ENCODE peak calls at places on chromosomes 12 and 14, in ten cellular contexts. L is naive thymus-derived CD4-positive, alpha-beta T cell; I is SJSA1; Q is neural progenitor cell; M is hepatocyte; N is ovary; D is testis; J is sigmoid colon; K is mesendoderm; O is tibial nerve. E is an unnamed sample.

GRCh38 chr12:3035171-3035570 is 42.0 kb upstream of the TSPAN9 start:
- DNase-seq in I (no peak), K (no peak), N (no peak), O (no peak), L (no peak), J (no peak), D (no peak), M (no peak), Q (no peak), E (no peak)

GRCh38 chr12:545835-546234 is 86.1 kb downstream of the B4GALNT3 start:
- DNase-seq in M (no peak), I (no peak), Q (no peak), D (no peak), J (no peak), K (no peak), N (no peak), O (no peak), L (no peak), E (no peak)

GRCh38 chr12:68749861-68750260 is 3.9 kb downstream of the SLC35E3 start:
- DNase-seq in N (no peak), D (no peak), I (no peak), L (no peak), O (no peak), Q (no peak), M (no peak), K (no peak), J (no peak), E (no peak)

GRCh38 chr12:91327136-91327535 is 144.5 kb upstream of the DCN start:
- DNase-seq in Q (no peak), N (no peak), O (no peak), J (no peak), L (no peak), M (no peak), D (no peak), K (no peak), I (no peak), E (no peak)

GRCh38 chr14:63204407-63205280 is at the start of gene RHOJ:
- DNase-seq in K (peak; percentile 57), J (peak; percentile 66), M (peak; percentile 41), Q (peak; percentile 83), L (no peak), I (no peak), O (peak; percentile 15), N (peak; percentile 59), D (peak; percentile 43), E (no peak)

GRCh38 chr14:104437703-104438102 is 141.9 kb upstream of the C14orf180 start:
- DNase-seq in Q (no peak), O (no peak), K (no peak), I (no peak), M (no peak), J (no peak), N (no peak), L (no peak), D (no peak), E (no peak)

GRCh38 chr14:92663049-92663448 is 85.4 kb downstream of the LGMN start:
- DNase-seq in K (no peak), Q (no peak), D (no peak), I (no peak), J (no peak), M (no peak), N (no peak), O (no peak), L (no peak), E (no peak)

GRCh38 chr12:81206425-81206824 is 128.5 kb downstream of the ACSS3 start:
- DNase-seq in J (no peak), N (no peak), O (no peak), I (no peak), L (no peak), K (peak; percentile 12), D (no peak), Q (peak; percentile 20), M (no peak), E (no peak)

GRCh38 chr12:65741662-65742480 is 82.4 kb upstream of the HMGA2 start:
- DNase-seq in K (peak; percentile 89), Q (peak; percentile 70), J (no peak), N (peak; percentile 50), O (no peak), M (peak; percentile 59), L (peak; percentile 30), D (no peak), I (peak; percentile 100), E (no peak)

GRCh38 chr12:10235761-10236631 is 23.3 kb downstream of the GABARAPL1 start:
- DNase-seq in K (peak; percentile 65), O (no peak), N (peak; percentile 52), I (peak; percentile 35), J (no peak), D (peak; percentile 48), Q (peak; percentile 58), L (no peak), M (peak; percentile 59), E (peak; percentile 19)

GRCh38 chr12:111034911-111035577 is 114.7 kb upstream of the MYL2 start:
- DNase-seq in I (no peak), O (no peak), N (no peak), Q (peak; percentile 13), D (no peak), M (no peak), J (no peak), L (no peak), K (peak; percentile 81), E (no peak)

GRCh38 chr12:132953771-132954170 is 2.3 kb downstream of the ZNF605 start:
- DNase-seq in M (no peak), J (no peak), N (no peak), Q (no peak), D (no peak), O (no peak), L (no peak), K (no peak), I (peak; percentile 55), E (no peak)

GRCh38 chr14:36346052-36346451 is 25.6 kb upstream of the MBIP start:
- DNase-seq in J (no peak), O (no peak), I (no peak), Q (no peak), D (no peak), L (no peak), K (no peak), N (no peak), M (no peak), E (no peak)

GRCh38 chr12:9883175-9883574 is 1.9 kb downstream of the KLRF2 start:
- DNase-seq in K (no peak), D (no peak), J (no peak), N (no peak), L (no peak), M (no peak), I (no peak), O (no peak), Q (no peak), E (no peak)

GRCh38 chr14:39383026-39383626 is 49.1 kb downstream of the FBXO33 start:
- DNase-seq in D (no peak), Q (no peak), M (no peak), N (no peak), J (no peak), K (no peak), I (no peak), O (no peak), L (no peak), E (no peak)

GRCh38 chr12:96257550-96258392 is 63.6 kb downstream of the ELK3 start:
- DNase-seq in K (no peak), D (no peak), J (no peak), M (no peak), L (no peak), N (no peak), Q (no peak), I (no peak), O (no peak), E (no peak)

GRCh38 chr12:41018010-41018409 is 170.1 kb upstream of the PDZRN4 start:
- DNase-seq in O (no peak), K (no peak), I (no peak), L (no peak), Q (no peak), N (no peak), D (no peak), J (no peak), M (no peak), E (no peak)

GRCh38 chr12:3231399-3231876 is 154.3 kb downstream of the TSPAN9 start:
- DNase-seq in K (peak; percentile 29), O (no peak), L (no peak), N (peak; percentile 63), J (no peak), Q (peak; percentile 73), I (no peak), D (no peak), M (no peak), E (no peak)

GRCh38 chr12:67111182-67111581 is 158.0 kb upstream of the CAND1 start:
- DNase-seq in Q (peak; percentile 40), N (no peak), J (no peak), I (no peak), O (no peak), D (no peak), L (no peak), K (no peak), M (no peak), E (no peak)

GRCh38 chr12:67116134-67116533 is 153.0 kb upstream of the CAND1 start:
- DNase-seq in K (no peak), I (no peak), Q (no peak), L (no peak), M (no peak), J (no peak), O (no peak), D (no peak), N (no peak), E (no peak)
- H3K27me3 ChIP-seq in K (no peaks in the 10 kb centered on the region), I (no peaks in the 10 kb centered on the region), Q (no peaks in the 10 kb centered on the region), L (no peaks in the 10 kb centered on the region), M (no peaks in the 10 kb centered on the region), J (no peaks in the 10 kb centered on the region), O (no peaks in the 10 kb centered on the region), D (no peaks in the 10 kb centered on the region), N (no peaks in the 10 kb centered on the region), E (no peaks in the 10 kb centered on the region)

GRCh38 chr12:128338344-128338743 is 71.4 kb downstream of the TMEM132C start:
- DNase-seq in N (no peak), M (peak; percentile 26), Q (peak; percentile 53), D (peak; percentile 39), J (no peak), L (no peak), I (no peak), K (peak; percentile 29), O (no peak), E (no peak)
- H3K4me3 ChIP-seq in N (no peak overlapping the region), M (no peak overlapping the region), Q (peak overlapping the region; percentile 25), D (no peak overlapping the region), J (no peak overlapping the region), L (no peak overlapping the region), I (no peak overlapping the region), K (no peak overlapping the region), O (no peak overlapping the region), E (no peak overlapping the region)

GRCh38 chr14:99522457-99522891 is 41.3 kb downstream of the CCNK start:
- DNase-seq in I (peak; percentile 64), Q (peak; percentile 56), D (no peak), K (peak; percentile 47), J (peak; percentile 85), M (peak; percentile 81), L (no peak), N (peak; percentile 72), O (no peak), E (no peak)
- H3K4me1 ChIP-seq in I (peaks cover 47% of the 10 kb centered on the region), Q (peaks cover 48% of the 10 kb centered on the region), D (peaks cover 22% of the 10 kb centered on the region), K (peaks cover 9% of the 10 kb centered on the region), J (peaks cover 76% of the 10 kb centered on the region), M (peaks cover 36% of the 10 kb centered on the region), L (peaks cover 23% of the 10 kb centered on the region), N (peaks cover 20% of the 10 kb centered on the region), O (peaks cover 41% of the 10 kb centered on the region), E (peaks cover 16% of the 10 kb centered on the region)

GRCh38 chr12:54044425-54045093 is 9.1 kb upstream of the HOXC4 start:
- DNase-seq in D (no peak), L (no peak), N (no peak), K (no peak), J (no peak), M (no peak), I (no peak), Q (no peak), O (no peak), E (no peak)
- H3K27me3 ChIP-seq in D (no peaks in the 10 kb centered on the region), L (peaks cover 43% of the 10 kb centered on the region), N (no peaks in the 10 kb centered on the region), K (peaks cover 87% of the 10 kb centered on the region), J (peaks cover 99% of the 10 kb centered on the region), M (peaks cover 92% of the 10 kb centered on the region), I (no peaks in the 10 kb centered on the region), Q (peaks cover 100% of the 10 kb centered on the region), O (peaks cover 14% of the 10 kb centered on the region), E (peaks cover 60% of the 10 kb centered on the region)

GRCh38 chr12:57236925-57237652 is 7.6 kb downstream of the SHMT2 start:
- DNase-seq in I (no peak), O (no peak), M (no peak), N (peak; percentile 35), K (peak; percentile 49), L (no peak), D (no peak), J (peak; percentile 70), Q (no peak), E (no peak)
- H3K4me3 ChIP-seq in I (no peak overlapping the region), O (peak overlapping the region; percentile 15), M (no peak overlapping the region), N (no peak overlapping the region), K (no peak overlapping the region), L (no peak overlapping the region), D (no peak overlapping the region), J (no peak overlapping the region), Q (no peak overlapping the region), E (no peak overlapping the region)

E was measured in effector memory CD4-positive, alpha-beta T cell.